ENCODE peak calls at places on chromosomes 3 and 15, in seven cellular contexts. A is glutamatergic neuron; J is astrocyte; L is GM12865; G is CD4-positive, alpha-beta T cell; X is RWPE1; V is left lung. O is an unnamed sample.

GRCh38 chr3:28667646-28668376 is 319.2 kb upstream of the AZI2 start:
- DNase-seq in A (peak; percentile 76), J (peak; percentile 27), L (peak; percentile 83), G (peak; percentile 9), X (peak; percentile 13), V (no peak), O (peak; percentile 50)

GRCh38 chr3:151538706-151539403 is 78.0 kb upstream of the IGSF10 start:
- DNase-seq in A (no peak), J (peak; percentile 27), L (no peak), G (no peak), X (no peak), V (no peak), O (no peak)

GRCh38 chr3:47266709-47267489 is 15.7 kb downstream of the KIF9 start:
- DNase-seq in A (no peak), J (peak; percentile 91), L (peak; percentile 71), G (peak; percentile 17), X (peak; percentile 63), V (no peak), O (peak; percentile 93)

GRCh38 chr3:169264711-169265110 is 398.8 kb downstream of the MECOM start:
- DNase-seq in A (no peak), J (peak; percentile 47), L (no peak), G (no peak), X (peak; percentile 9), V (no peak), O (peak; percentile 54)

GRCh38 chr3:155744091-155744625 is 713 bp downstream of the PLCH1 start:
- DNase-seq in A (peak; percentile 89), J (no peak), L (peak; percentile 31), G (no peak), X (peak; percentile 43), V (peak; percentile 90), O (peak; percentile 33)

GRCh38 chr3:182790612-182791011 is 2.7 kb upstream of the ATP11B start:
- DNase-seq in A (no peak), J (no peak), L (no peak), G (no peak), X (no peak), V (no peak), O (no peak)

GRCh38 chr3:136258199-136258598 is 8.1 kb downstream of the PCCB start:
- DNase-seq in A (no peak), J (no peak), L (no peak), G (no peak), X (no peak), V (no peak), O (no peak)

GRCh38 chr3:169455472-169455871 is 208.0 kb downstream of the MECOM start:
- DNase-seq in A (no peak), J (no peak), L (no peak), G (no peak), X (no peak), V (no peak), O (peak; percentile 71)

GRCh38 chr15:72306211-72306785 is 13.7 kb downstream of the CELF6 start:
- DNase-seq in A (peak; percentile 38), J (peak; percentile 29), L (peak; percentile 58), G (peak; percentile 26), X (peak; percentile 33), V (no peak), O (no peak)

GRCh38 chr3:49641921-49642707 is 32.0 kb upstream of the APEH start:
- DNase-seq in A (no peak), J (no peak), L (no peak), G (no peak), X (no peak), V (no peak), O (no peak)

GRCh38 chr15:69086427-69087205 is 72.1 kb downstream of the NOX5 start:
- DNase-seq in A (no peak), J (no peak), L (no peak), G (no peak), X (no peak), V (no peak), O (peak; percentile 30)

GRCh38 chr3:153287017-153287416 is 125.0 kb downstream of the RAP2B start:
- DNase-seq in A (no peak), J (no peak), L (no peak), G (no peak), X (peak; percentile 26), V (no peak), O (peak; percentile 73)

GRCh38 chr15:67480741-67481140 is 40.2 kb upstream of the C15orf61 start:
- DNase-seq in A (no peak), J (no peak), L (no peak), G (no peak), X (no peak), V (no peak), O (no peak)

GRCh38 chr15:85475711-85476110 is 95.3 kb downstream of the AKAP13 start:
- DNase-seq in A (no peak), J (no peak), L (no peak), G (no peak), X (no peak), V (no peak), O (no peak)

GRCh38 chr15:85477061-85477460 is 96.7 kb downstream of the AKAP13 start:
- DNase-seq in A (no peak), J (no peak), L (no peak), G (no peak), X (peak; percentile 20), V (no peak), O (peak; percentile 73)

GRCh38 chr15:85479071-85479647 is 98.8 kb downstream of the AKAP13 start:
- DNase-seq in A (no peak), J (peak; percentile 86), L (no peak), G (no peak), X (peak; percentile 19), V (no peak), O (peak; percentile 71)

GRCh38 chr15:85475317-85475701 is 94.9 kb downstream of the AKAP13 start:
- DNase-seq in A (no peak), J (no peak), L (no peak), G (no peak), X (no peak), V (no peak), O (no peak)

DNA sequence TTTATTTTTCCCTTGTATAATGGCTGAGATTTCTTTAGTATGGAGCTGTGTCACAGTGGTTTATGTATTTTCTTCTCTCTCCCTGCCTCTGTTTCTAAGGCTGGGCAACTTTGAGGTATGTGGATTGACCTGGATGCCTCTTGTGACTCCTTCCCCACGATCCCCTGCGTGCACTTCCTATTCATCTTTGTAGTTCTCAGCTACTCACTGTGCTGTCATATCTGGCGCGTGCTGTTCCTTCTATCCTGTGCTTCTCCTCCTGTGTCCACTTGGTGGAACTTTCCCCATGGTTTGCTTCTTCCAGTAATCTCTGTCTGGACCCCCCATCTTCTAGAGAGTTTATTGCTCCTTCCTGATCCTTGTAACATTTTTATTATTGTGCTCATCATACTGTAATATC is 97.3 kb downstream of the AKAP13 start:
- DNase-seq in A (no peak), J (peak; percentile 67), L (no peak), G (no peak), X (peak; percentile 44), V (no peak), O (peak; percentile 83)
- TF ChIP-seq CTCF in A (no peak), J (peak; percentile 30), L (no peak), G (no peak), X (no peak), V (no peak), O (no peak)

GRCh38 chr3:31947671-31948091 is 33.4 kb downstream of the OSBPL10 start:
- DNase-seq in A (no peak), J (no peak), L (no peak), G (no peak), X (no peak), V (no peak), O (peak; percentile 45)
- TF ChIP-seq CTCF in A (no peak), J (no peak), L (no peak), G (no peak), X (no peak), V (no peak), O (no peak)

DNA sequence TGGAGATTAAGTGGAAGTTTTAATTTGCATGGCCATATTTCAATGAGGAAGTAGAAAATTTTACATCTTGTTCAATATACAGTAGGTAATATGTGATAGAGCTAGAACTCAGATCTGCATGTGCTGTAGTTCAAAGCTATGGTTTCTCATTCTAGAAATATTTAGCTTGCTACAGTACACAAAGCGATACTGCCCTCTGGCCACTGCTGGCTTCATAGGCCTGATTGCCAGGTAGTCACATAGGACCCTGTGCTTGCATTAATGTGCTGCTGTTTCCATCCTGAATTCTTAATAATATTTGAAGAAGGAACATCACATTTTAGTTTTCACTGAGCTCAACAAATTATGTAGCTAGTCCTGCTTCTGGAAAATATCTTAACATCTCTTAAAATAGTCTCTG is 87.0 kb downstream of the PLSCR2 start:
- DNase-seq in A (no peak), J (no peak), L (no peak), G (no peak), X (peak; percentile 2), V (no peak), O (peak; percentile 16)
- TF ChIP-seq CTCF in A (no peak), J (no peak), L (no peak), G (no peak), X (peak; percentile 15), V (no peak), O (peak; percentile 30)

GRCh38 chr15:90886291-90886614 is 1.9 kb downstream of the FES start:
- DNase-seq in A (no peak), J (no peak), L (no peak), G (no peak), X (no peak), V (no peak), O (no peak)
- TF ChIP-seq CTCF in A (peak; percentile 45), J (no peak), L (no peak), G (peak; percentile 24), X (peak; percentile 66), V (no peak), O (no peak)

O was measured in mammary epithelial cell.